ENCODE peak calls at places on chromosomes 13 and 19, in eight cellular contexts. W is iPS-NIHi11; B is activated CD4-positive, alpha-beta memory T cell treated with anti-CD3 and anti-CD28 coated beads, Interleukin-2, amount 10 ng/mL, durations not matched to agents 7 days and 5 days; N is frontal cortex; R is EL; F is stimulated activated CD4-positive, alpha-beta T cell treated with anti-CD3 and anti-CD28 coated beads, Interleukin-1b, Interleukin-23, amount 100 ng/mL, for 24 hours; H is heart right ventricle; S is AG08395. M is an unnamed sample.

GRCh38 chr19:17026041-17026658 is 460 bp downstream of the CPAMD8 start:
- DNase-seq in N (no peak), W (peak), F (no peak), B (no peak), H (no peak), S (no peak), R (no peak), M (no peak)

GRCh38 chr19:2273356-2274184 is 8.4 kb downstream of the PEAK3 start:
- DNase-seq in B (peak), H (peak), S (peak), W (peak), N (peak), R (peak), F (peak), M (peak)

GRCh38 chr19:23346696-23347095 is 48.6 kb downstream of the ZNF91 start:
- DNase-seq in F (no peak), B (no peak), H (no peak), N (no peak), S (no peak), R (no peak), W (no peak), M (no peak)

GRCh38 chr19:17671906-17672305 is 16.2 kb downstream of the UNC13A start:
- DNase-seq in R (peak), B (peak), N (no peak), F (no peak), H (no peak), S (peak), W (peak), M (no peak)

GRCh38 chr13:33637978-33638743 is 179.8 kb upstream of the RFC3 start:
- DNase-seq in F (no peak), R (peak), S (peak), W (no peak), N (no peak), B (no peak), H (no peak), M (no peak)

GRCh38 chr13:40152145-40152544 is 496.7 kb downstream of the COG6 start:
- DNase-seq in H (no peak), B (no peak), F (no peak), R (peak), W (peak), N (no peak), S (peak), M (no peak)

GRCh38 chr19:8212212-8212611 is 3.0 kb downstream of the CERS4 start:
- DNase-seq in N (no peak), W (no peak), B (no peak), R (no peak), S (no peak), F (no peak), H (no peak), M (no peak)

GRCh38 chr19:17579523-17580244 is 24.2 kb downstream of the COLGALT1 start:
- DNase-seq in W (peak), S (peak), B (peak), R (peak), H (peak), F (no peak), N (no peak), M (no peak)

GRCh38 chr19:50003254-50003788 is 21.9 kb downstream of the VRK3 start:
- DNase-seq in R (no peak), B (no peak), S (no peak), H (no peak), F (no peak), W (no peak), N (no peak), M (no peak)

GRCh38 chr19:14073232-14073924 is 792 bp downstream of the MISP3 start:
- DNase-seq in W (peak), B (peak), S (peak), N (peak), F (peak), R (peak), H (peak), M (peak)

GRCh38 chr13:26929971-26930730 is 169.6 kb upstream of the GPR12 start:
- DNase-seq in N (peak), F (peak), B (peak), H (peak), W (peak), S (peak), R (peak), M (peak)

GRCh38 chr13:84651288-84651687 is 769.0 kb upstream of the SLITRK1 start:
- DNase-seq in H (no peak), S (no peak), F (no peak), B (no peak), R (peak), N (no peak), W (no peak), M (no peak)

GRCh38 chr19:55044286-55044685 is 6.2 kb upstream of the GP6 start:
- DNase-seq in S (no peak), W (no peak), R (no peak), B (no peak), H (no peak), F (no peak), N (no peak), M (no peak)

GRCh38 chr19:56441206-56441792 is 35.8 kb downstream of the ZNF667 start:
- DNase-seq in B (no peak), W (no peak), H (no peak), R (no peak), F (no peak), S (no peak), N (no peak), M (no peak)

GRCh38 chr19:18183529-18183928 is 9.5 kb upstream of the MPV17L2 start:
- DNase-seq in S (no peak), F (no peak), B (no peak), N (no peak), H (no peak), W (no peak), R (no peak), M (no peak)

GRCh38 chr19:12365094-12365371 is 450 bp downstream of the ZNF442 start:
- DNase-seq in H (no peak), N (no peak), B (no peak), R (peak), S (peak), W (peak), F (no peak), M (no peak)

GRCh38 chr19:41861846-41862245 is 1.8 kb downstream of the RPS19 start:
- DNase-seq in N (no peak), B (no peak), W (no peak), F (no peak), S (no peak), R (no peak), H (no peak), M (no peak)

GRCh38 chr19:39915848-39916215 is 18.6 kb downstream of the FCGBP start:
- DNase-seq in H (no peak), R (no peak), S (no peak), F (no peak), N (no peak), B (no peak), W (no peak), M (no peak)

GRCh38 chr19:14475251-14476073 is at the start of gene PTGER1:
- DNase-seq in H (no peak), W (peak), N (no peak), R (peak), B (peak), F (no peak), S (peak), M (peak)

GRCh38 chr13:70568571-70568970 is 460.3 kb upstream of the KLHL1 start:
- DNase-seq in H (no peak), S (peak), R (peak), B (no peak), N (peak), W (peak), F (no peak), M (peak)

GRCh38 chr19:47446534-47447469 is 24.9 kb downstream of the SLC8A2 start:
- DNase-seq in N (no peak), H (no peak), F (no peak), W (peak), R (peak), B (peak), S (no peak), M (peak)

GRCh38 chr19:43735957-43736356 is 18.8 kb downstream of the SMG9 start:
- DNase-seq in R (peak), H (no peak), N (no peak), F (no peak), S (peak), B (no peak), W (no peak), M (no peak)

GRCh38 chr13:106610511-106610910 is 42.6 kb upstream of the ARGLU1 start:
- DNase-seq in H (no peak), W (no peak), F (no peak), N (no peak), R (peak), S (peak), B (no peak), M (no peak)

GRCh38 chr13:33132644-33133440 is 116.6 kb downstream of the KL start:
- DNase-seq in R (no peak), B (no peak), F (no peak), S (no peak), N (no peak), H (no peak), W (no peak), M (no peak)

GRCh38 chr13:43061496-43062280 is 38.3 kb downstream of the DNAJC15 start:
- DNase-seq in N (no peak), W (no peak), H (no peak), B (no peak), F (no peak), S (no peak), R (no peak), M (no peak)

GRCh38 chr19:18153555-18154134 is 682 bp downstream of the PIK3R2 start:
- DNase-seq in N (no peak), F (no peak), R (peak), H (no peak), S (no peak), B (peak), W (no peak), M (no peak)

GRCh38 chr13:107928762-107929161 is 286.6 kb downstream of the LIG4 start:
- DNase-seq in S (no peak), W (no peak), B (no peak), F (no peak), N (no peak), H (no peak), R (no peak), M (no peak)

GRCh38 chr19:36638862-36639510 is 27.7 kb downstream of the ZNF461 start:
- DNase-seq in W (no peak), N (no peak), S (no peak), B (no peak), F (no peak), R (no peak), H (no peak), M (no peak)

GRCh38 chr13:34070006-34070405 is 252.1 kb downstream of the RFC3 start:
- DNase-seq in F (no peak), S (peak), W (no peak), H (no peak), N (no peak), B (no peak), R (peak), M (no peak)

GRCh38 chr13:40651866-40652587 is 14.4 kb downstream of the FOXO1 start:
- DNase-seq in R (no peak), F (no peak), S (no peak), N (no peak), B (no peak), W (no peak), H (no peak), M (no peak)

GRCh38 chr19:13092608-13093260 is 9.9 kb downstream of the LYL1 start:
- DNase-seq in B (no peak), W (no peak), N (no peak), H (no peak), R (no peak), S (no peak), F (no peak), M (no peak)

GRCh38 chr19:29672933-29673336 is 7.7 kb downstream of the PLEKHF1 start:
- DNase-seq in F (peak), R (no peak), N (no peak), B (peak), H (no peak), W (no peak), S (no peak), M (no peak)

GRCh38 chr13:23928985-23929384 is 31.7 kb upstream of the C1QTNF9B start:
- DNase-seq in F (no peak), R (peak), H (no peak), B (no peak), S (peak), N (no peak), W (no peak), M (no peak)

GRCh38 chr13:50928088-50928487 is 18.5 kb downstream of the RNASEH2B start:
- DNase-seq in F (no peak), B (no peak), N (no peak), H (no peak), R (no peak), W (no peak), S (no peak), M (no peak)

GRCh38 chr13:90801621-90802020 is 545.9 kb upstream of the MIR17HG start:
- DNase-seq in B (no peak), F (no peak), N (no peak), H (no peak), R (no peak), S (no peak), W (no peak), M (no peak)

GRCh38 chr13:52599853-52600603 is 42.2 kb upstream of the HNRNPA1L2 start:
- DNase-seq in B (peak), W (peak), N (peak), S (peak), H (peak), R (peak), F (no peak), M (peak)

GRCh38 chr13:79989251-79989661 is 351.7 kb downstream of the SPRY2 start:
- DNase-seq in R (peak), W (no peak), S (peak), N (no peak), H (no peak), B (no peak), F (no peak), M (no peak)

GRCh38 chr13:37652596-37652995 is 54.0 kb upstream of the POSTN start:
- DNase-seq in S (no peak), N (no peak), H (no peak), R (peak), B (no peak), W (no peak), F (no peak), M (no peak)

GRCh38 chr19:21698215-21698614 is 69.2 kb downstream of the ZNF100 start:
- DNase-seq in R (peak), F (no peak), S (peak), B (no peak), H (no peak), W (no peak), N (no peak), M (no peak)

M was measured in NCI-H1930.